ENCODE peak calls at places on chromosomes 12 and 14, in six cellular contexts. One of them, this sample, is unnamed.

GRCh38 chr14:36300337-36300736 is 20.1 kb downstream of the MBIP start:
- DNase-seq in fibroblast of mammary gland: peak
- DNase-seq in SW480: no peak
- DNase-seq in posterior cingulate gyrus: no peak
- DNase-seq in T-helper 9 cell: no peak
- DNase-seq in stimulated activated naive CD8-positive, alpha-beta T cell treated with anti-CD3 and anti-CD28 coated beads, Interleukin-15, Interleukin-2, amounts not matched to agents 100 U/mL and 50 U/mL, for 24 hours: no peak
- DNase-seq in this sample: no peak

GRCh38 chr12:2963154-2963759 is 4.1 kb downstream of the TEAD4 start:
- DNase-seq in T-helper 9 cell: no peak
- DNase-seq in SW480: no peak
- DNase-seq in posterior cingulate gyrus: no peak
- DNase-seq in fibroblast of mammary gland: no peak
- DNase-seq in stimulated activated naive CD8-positive, alpha-beta T cell treated with anti-CD3 and anti-CD28 coated beads, Interleukin-15, Interleukin-2, amounts not matched to agents 100 U/mL and 50 U/mL, for 24 hours: no peak
- DNase-seq in this sample: no peak

GRCh38 chr14:44798386-44799242 is 163.1 kb downstream of the KLHL28 start:
- DNase-seq in fibroblast of mammary gland: no peak
- DNase-seq in stimulated activated naive CD8-positive, alpha-beta T cell treated with anti-CD3 and anti-CD28 coated beads, Interleukin-15, Interleukin-2, amounts not matched to agents 100 U/mL and 50 U/mL, for 24 hours: no peak
- DNase-seq in posterior cingulate gyrus: no peak
- DNase-seq in T-helper 9 cell: no peak
- DNase-seq in SW480: no peak
- DNase-seq in this sample: no peak

GRCh38 chr12:114481200-114481535 is 75.2 kb upstream of the TBX5 start:
- DNase-seq in stimulated activated naive CD8-positive, alpha-beta T cell treated with anti-CD3 and anti-CD28 coated beads, Interleukin-15, Interleukin-2, amounts not matched to agents 100 U/mL and 50 U/mL, for 24 hours: no peak
- DNase-seq in T-helper 9 cell: no peak
- DNase-seq in SW480: no peak
- DNase-seq in posterior cingulate gyrus: no peak
- DNase-seq in fibroblast of mammary gland: no peak
- DNase-seq in this sample: no peak

GRCh38 chr14:61965030-61965745 is 203.0 kb downstream of the SNAPC1 start:
- DNase-seq in stimulated activated naive CD8-positive, alpha-beta T cell treated with anti-CD3 and anti-CD28 coated beads, Interleukin-15, Interleukin-2, amounts not matched to agents 100 U/mL and 50 U/mL, for 24 hours: no peak
- DNase-seq in posterior cingulate gyrus: no peak
- DNase-seq in T-helper 9 cell: no peak
- DNase-seq in fibroblast of mammary gland: peak
- DNase-seq in SW480: peak
- DNase-seq in this sample: peak

GRCh38 chr12:40171501-40171900 is 53.3 kb upstream of the LRRK2 start:
- DNase-seq in fibroblast of mammary gland: peak
- DNase-seq in T-helper 9 cell: no peak
- DNase-seq in stimulated activated naive CD8-positive, alpha-beta T cell treated with anti-CD3 and anti-CD28 coated beads, Interleukin-15, Interleukin-2, amounts not matched to agents 100 U/mL and 50 U/mL, for 24 hours: no peak
- DNase-seq in SW480: no peak
- DNase-seq in posterior cingulate gyrus: no peak
- DNase-seq in this sample: no peak

GRCh38 chr12:122499991-122500684 is 594 bp downstream of the ZCCHC8 start:
- DNase-seq in posterior cingulate gyrus: no peak
- DNase-seq in fibroblast of mammary gland: peak
- DNase-seq in T-helper 9 cell: peak
- DNase-seq in stimulated activated naive CD8-positive, alpha-beta T cell treated with anti-CD3 and anti-CD28 coated beads, Interleukin-15, Interleukin-2, amounts not matched to agents 100 U/mL and 50 U/mL, for 24 hours: peak
- DNase-seq in SW480: peak
- DNase-seq in this sample: peak

GRCh38 chr14:73741386-73741875 is 27.2 kb upstream of the PNMA1 start:
- DNase-seq in posterior cingulate gyrus: no peak
- DNase-seq in stimulated activated naive CD8-positive, alpha-beta T cell treated with anti-CD3 and anti-CD28 coated beads, Interleukin-15, Interleukin-2, amounts not matched to agents 100 U/mL and 50 U/mL, for 24 hours: peak
- DNase-seq in T-helper 9 cell: peak
- DNase-seq in fibroblast of mammary gland: peak
- DNase-seq in SW480: peak
- DNase-seq in this sample: peak

GRCh38 chr12:7834701-7835100 is 38.0 kb downstream of the SLC2A14 start:
- DNase-seq in stimulated activated naive CD8-positive, alpha-beta T cell treated with anti-CD3 and anti-CD28 coated beads, Interleukin-15, Interleukin-2, amounts not matched to agents 100 U/mL and 50 U/mL, for 24 hours: no peak
- DNase-seq in T-helper 9 cell: no peak
- DNase-seq in SW480: no peak
- DNase-seq in posterior cingulate gyrus: no peak
- DNase-seq in fibroblast of mammary gland: peak
- DNase-seq in this sample: no peak

GRCh38 chr12:12267801-12268200 is 957 bp upstream of the LRP6 start:
- DNase-seq in T-helper 9 cell: no peak
- DNase-seq in SW480: peak
- DNase-seq in stimulated activated naive CD8-positive, alpha-beta T cell treated with anti-CD3 and anti-CD28 coated beads, Interleukin-15, Interleukin-2, amounts not matched to agents 100 U/mL and 50 U/mL, for 24 hours: no peak
- DNase-seq in posterior cingulate gyrus: no peak
- DNase-seq in fibroblast of mammary gland: no peak
- DNase-seq in this sample: no peak

GRCh38 chr12:120853188-120853587 is 51.0 kb downstream of the SPPL3 start:
- DNase-seq in SW480: no peak
- DNase-seq in posterior cingulate gyrus: no peak
- DNase-seq in stimulated activated naive CD8-positive, alpha-beta T cell treated with anti-CD3 and anti-CD28 coated beads, Interleukin-15, Interleukin-2, amounts not matched to agents 100 U/mL and 50 U/mL, for 24 hours: no peak
- DNase-seq in T-helper 9 cell: no peak
- DNase-seq in fibroblast of mammary gland: peak
- DNase-seq in this sample: no peak

GRCh38 chr14:63542231-63542999 is 762 bp downstream of the PPP2R5E start:
- DNase-seq in SW480: peak
- DNase-seq in T-helper 9 cell: peak
- DNase-seq in fibroblast of mammary gland: no peak
- DNase-seq in stimulated activated naive CD8-positive, alpha-beta T cell treated with anti-CD3 and anti-CD28 coated beads, Interleukin-15, Interleukin-2, amounts not matched to agents 100 U/mL and 50 U/mL, for 24 hours: peak
- DNase-seq in posterior cingulate gyrus: peak
- DNase-seq in this sample: peak

GRCh38 chr12:48542300-48542928 is 17.0 kb downstream of the OR8S1 start:
- DNase-seq in T-helper 9 cell: peak
- DNase-seq in SW480: peak
- DNase-seq in posterior cingulate gyrus: peak
- DNase-seq in stimulated activated naive CD8-positive, alpha-beta T cell treated with anti-CD3 and anti-CD28 coated beads, Interleukin-15, Interleukin-2, amounts not matched to agents 100 U/mL and 50 U/mL, for 24 hours: peak
- DNase-seq in fibroblast of mammary gland: peak
- DNase-seq in this sample: peak

GRCh38 chr12:54830199-54830598 is 24.1 kb upstream of the MUCL1 start:
- DNase-seq in posterior cingulate gyrus: no peak
- DNase-seq in SW480: no peak
- DNase-seq in T-helper 9 cell: no peak
- DNase-seq in fibroblast of mammary gland: no peak
- DNase-seq in stimulated activated naive CD8-positive, alpha-beta T cell treated with anti-CD3 and anti-CD28 coated beads, Interleukin-15, Interleukin-2, amounts not matched to agents 100 U/mL and 50 U/mL, for 24 hours: no peak
- DNase-seq in this sample: no peak

GRCh38 chr12:1559729-1560128 is 34.7 kb downstream of the FBXL14 start:
- DNase-seq in fibroblast of mammary gland: no peak
- DNase-seq in SW480: no peak
- DNase-seq in posterior cingulate gyrus: no peak
- DNase-seq in T-helper 9 cell: no peak
- DNase-seq in stimulated activated naive CD8-positive, alpha-beta T cell treated with anti-CD3 and anti-CD28 coated beads, Interleukin-15, Interleukin-2, amounts not matched to agents 100 U/mL and 50 U/mL, for 24 hours: no peak
- DNase-seq in this sample: no peak

GRCh38 chr12:81245458-81245857 is 167.6 kb downstream of the ACSS3 start:
- DNase-seq in SW480: no peak
- DNase-seq in fibroblast of mammary gland: no peak
- DNase-seq in stimulated activated naive CD8-positive, alpha-beta T cell treated with anti-CD3 and anti-CD28 coated beads, Interleukin-15, Interleukin-2, amounts not matched to agents 100 U/mL and 50 U/mL, for 24 hours: no peak
- DNase-seq in T-helper 9 cell: no peak
- DNase-seq in posterior cingulate gyrus: no peak
- DNase-seq in this sample: no peak

GRCh38 chr12:38771871-38772270 is 133.5 kb downstream of the CPNE8 start:
- DNase-seq in SW480: no peak
- DNase-seq in fibroblast of mammary gland: no peak
- DNase-seq in T-helper 9 cell: no peak
- DNase-seq in posterior cingulate gyrus: no peak
- DNase-seq in stimulated activated naive CD8-positive, alpha-beta T cell treated with anti-CD3 and anti-CD28 coated beads, Interleukin-15, Interleukin-2, amounts not matched to agents 100 U/mL and 50 U/mL, for 24 hours: no peak
- DNase-seq in this sample: peak

GRCh38 chr14:96393292-96393691 is 1.4 kb downstream of the AK7 start:
- DNase-seq in fibroblast of mammary gland: no peak
- DNase-seq in SW480: no peak
- DNase-seq in stimulated activated naive CD8-positive, alpha-beta T cell treated with anti-CD3 and anti-CD28 coated beads, Interleukin-15, Interleukin-2, amounts not matched to agents 100 U/mL and 50 U/mL, for 24 hours: no peak
- DNase-seq in posterior cingulate gyrus: no peak
- DNase-seq in T-helper 9 cell: no peak
- DNase-seq in this sample: no peak

GRCh38 chr14:38138581-38139138 is 69.0 kb upstream of the SSTR1 start:
- DNase-seq in T-helper 9 cell: no peak
- DNase-seq in fibroblast of mammary gland: peak
- DNase-seq in stimulated activated naive CD8-positive, alpha-beta T cell treated with anti-CD3 and anti-CD28 coated beads, Interleukin-15, Interleukin-2, amounts not matched to agents 100 U/mL and 50 U/mL, for 24 hours: no peak
- DNase-seq in posterior cingulate gyrus: no peak
- DNase-seq in SW480: no peak
- DNase-seq in this sample: no peak

GRCh38 chr14:93078830-93079229 is 36.9 kb downstream of the ITPK1 start:
- DNase-seq in stimulated activated naive CD8-positive, alpha-beta T cell treated with anti-CD3 and anti-CD28 coated beads, Interleukin-15, Interleukin-2, amounts not matched to agents 100 U/mL and 50 U/mL, for 24 hours: no peak
- DNase-seq in T-helper 9 cell: no peak
- DNase-seq in posterior cingulate gyrus: no peak
- DNase-seq in fibroblast of mammary gland: peak
- DNase-seq in SW480: no peak
- DNase-seq in this sample: no peak

GRCh38 chr12:67391034-67391433 is 121.9 kb downstream of the CAND1 start:
- DNase-seq in SW480: no peak
- DNase-seq in stimulated activated naive CD8-positive, alpha-beta T cell treated with anti-CD3 and anti-CD28 coated beads, Interleukin-15, Interleukin-2, amounts not matched to agents 100 U/mL and 50 U/mL, for 24 hours: no peak
- DNase-seq in T-helper 9 cell: no peak
- DNase-seq in posterior cingulate gyrus: no peak
- DNase-seq in fibroblast of mammary gland: peak
- DNase-seq in this sample: no peak

This sample was measured in ACHN.